ENCODE peak calls at places on chromosome 7, in five cellular contexts. One of them, this sample, is unnamed. For H3K9me3, the result is how much of the 10 kb centered on the place peaks cover.

GRCh38 chr7:132049462-132050304 is 493.3 kb upstream of the PODXL start:
- DNase-seq in transverse colon: peak
- DNase-seq in ascending aorta: no peak
- DNase-seq in lung: peak
- DNase-seq in A673: peak
- DNase-seq in this sample: no peak

GRCh38 chr7:96823274-96823673 is 113.6 kb upstream of the SEM1 start:
- DNase-seq in lung: no peak
- DNase-seq in A673: peak
- DNase-seq in ascending aorta: no peak
- DNase-seq in transverse colon: no peak
- DNase-seq in this sample: no peak

GRCh38 chr7:31488562-31489203 is 25.2 kb upstream of the ITPRID1 start:
- DNase-seq in A673: peak
- DNase-seq in ascending aorta: no peak
- DNase-seq in transverse colon: peak
- DNase-seq in lung: no peak
- DNase-seq in this sample: no peak

GRCh38 chr7:129776397-129776792 is 164.9 kb downstream of the NRF1 start:
- DNase-seq in lung: no peak
- DNase-seq in ascending aorta: no peak
- DNase-seq in transverse colon: no peak
- DNase-seq in A673: no peak
- DNase-seq in this sample: no peak

GRCh38 chr7:114086906-114087651 is 168.3 kb upstream of the PPP1R3A start:
- DNase-seq in A673: peak
- DNase-seq in ascending aorta: no peak
- DNase-seq in transverse colon: peak
- DNase-seq in lung: no peak
- DNase-seq in this sample: no peak

GRCh38 chr7:47809387-47809786 is 138.9 kb downstream of the PKD1L1 start:
- DNase-seq in transverse colon: no peak
- DNase-seq in lung: no peak
- DNase-seq in ascending aorta: no peak
- DNase-seq in A673: no peak
- DNase-seq in this sample: no peak

GRCh38 chr7:105215821-105216220 is 172.9 kb downstream of the SRPK2 start:
- DNase-seq in A673: no peak
- DNase-seq in ascending aorta: no peak
- DNase-seq in lung: no peak
- DNase-seq in transverse colon: no peak
- DNase-seq in this sample: no peak

GRCh38 chr7:106704000-106704840 is 43.3 kb upstream of the CCDC71L start:
- DNase-seq in lung: no peak
- DNase-seq in ascending aorta: no peak
- DNase-seq in transverse colon: no peak
- DNase-seq in A673: no peak
- DNase-seq in this sample: no peak

GRCh38 chr7:115600196-115600595 is 430.4 kb downstream of the TFEC start:
- DNase-seq in lung: no peak
- DNase-seq in A673: no peak
- DNase-seq in ascending aorta: no peak
- DNase-seq in transverse colon: no peak
- DNase-seq in this sample: no peak

GRCh38 chr7:151661556-151661955 is 141.9 kb upstream of the RHEB start:
- DNase-seq in ascending aorta: no peak
- DNase-seq in A673: no peak
- DNase-seq in transverse colon: no peak
- DNase-seq in lung: no peak
- DNase-seq in this sample: no peak

GRCh38 chr7:1188720-1189294 is 28.8 kb upstream of the ZFAND2A start:
- DNase-seq in ascending aorta: no peak
- DNase-seq in transverse colon: no peak
- DNase-seq in lung: no peak
- DNase-seq in A673: no peak
- DNase-seq in this sample: no peak

GRCh38 chr7:30886608-30887011 is 25.0 kb upstream of the AQP1 start:
- DNase-seq in A673: no peak
- DNase-seq in lung: no peak
- DNase-seq in ascending aorta: no peak
- DNase-seq in transverse colon: no peak
- DNase-seq in this sample: no peak

GRCh38 chr7:129906700-129907099 is 46.1 kb downstream of the UBE2H start:
- DNase-seq in transverse colon: no peak
- DNase-seq in A673: no peak
- DNase-seq in ascending aorta: no peak
- DNase-seq in lung: no peak
- DNase-seq in this sample: no peak

GRCh38 chr7:102404005-102404861 is 8.1 kb downstream of the PRKRIP1 start:
- DNase-seq in lung: peak
- DNase-seq in ascending aorta: no peak
- DNase-seq in A673: peak
- DNase-seq in transverse colon: peak
- DNase-seq in this sample: no peak

GRCh38 chr7:21617513-21617912 is 74.7 kb downstream of the DNAH11 start:
- DNase-seq in A673: no peak
- DNase-seq in lung: no peak
- DNase-seq in ascending aorta: no peak
- DNase-seq in transverse colon: no peak
- DNase-seq in this sample: no peak

GRCh38 chr7:65444899-65445823 is 71.5 kb downstream of the ZNF92 start:
- DNase-seq in lung: no peak
- DNase-seq in A673: no peak
- DNase-seq in transverse colon: no peak
- DNase-seq in ascending aorta: no peak
- DNase-seq in this sample: no peak

GRCh38 chr7:4519819-4520520 is 162.1 kb upstream of the FOXK1 start:
- DNase-seq in transverse colon: no peak
- DNase-seq in ascending aorta: no peak
- DNase-seq in A673: no peak
- DNase-seq in lung: no peak
- DNase-seq in this sample: no peak

GRCh38 chr7:113092762-113093161 is 6.1 kb upstream of the GPR85 start:
- DNase-seq in lung: no peak
- DNase-seq in transverse colon: no peak
- DNase-seq in A673: no peak
- DNase-seq in ascending aorta: no peak
- DNase-seq in this sample: no peak

GRCh38 chr7:39083781-39084180 is 106.1 kb downstream of the POU6F2 start:
- DNase-seq in lung: no peak
- DNase-seq in A673: no peak
- DNase-seq in transverse colon: no peak
- DNase-seq in ascending aorta: no peak
- DNase-seq in this sample: no peak

GRCh38 chr7:54985405-54986360 is 33.1 kb upstream of the EGFR start:
- DNase-seq in A673: no peak
- DNase-seq in ascending aorta: no peak
- DNase-seq in transverse colon: no peak
- DNase-seq in lung: no peak
- DNase-seq in this sample: no peak

GRCh38 chr7:112213735-112214134 is 7.2 kb downstream of the ZNF277 start:
- DNase-seq in transverse colon: no peak
- DNase-seq in ascending aorta: no peak
- DNase-seq in A673: no peak
- DNase-seq in lung: no peak
- DNase-seq in this sample: no peak

GRCh38 chr7:137689761-137690160 is 157.0 kb downstream of the DGKI start:
- DNase-seq in A673: no peak
- DNase-seq in ascending aorta: no peak
- DNase-seq in lung: no peak
- DNase-seq in transverse colon: no peak
- DNase-seq in this sample: no peak

GRCh38 chr7:22649686-22650085 is 77.3 kb upstream of the IL6 start:
- DNase-seq in A673: no peak
- DNase-seq in lung: no peak
- DNase-seq in ascending aorta: no peak
- DNase-seq in transverse colon: no peak
- DNase-seq in this sample: no peak

GRCh38 chr7:22651534-22652243 is 75.3 kb upstream of the IL6 start:
- DNase-seq in ascending aorta: no peak
- DNase-seq in transverse colon: no peak
- DNase-seq in lung: no peak
- DNase-seq in A673: peak
- DNase-seq in this sample: no peak

GRCh38 chr7:22645418-22646181 is 81.4 kb upstream of the IL6 start:
- DNase-seq in transverse colon: no peak
- DNase-seq in A673: no peak
- DNase-seq in lung: no peak
- DNase-seq in ascending aorta: no peak
- DNase-seq in this sample: no peak

GRCh38 chr7:22651036-22651435 is 76.0 kb upstream of the IL6 start:
- DNase-seq in A673: no peak
- DNase-seq in transverse colon: no peak
- DNase-seq in lung: no peak
- DNase-seq in ascending aorta: no peak
- DNase-seq in this sample: no peak

GRCh38 chr7:22647451-22648257 is 79.3 kb upstream of the IL6 start:
- DNase-seq in lung: no peak
- DNase-seq in transverse colon: no peak
- DNase-seq in A673: peak
- DNase-seq in ascending aorta: no peak
- DNase-seq in this sample: no peak
- H3K9me3 ChIP-seq in lung: under half
- H3K9me3 ChIP-seq in transverse colon: under half
- H3K9me3 ChIP-seq in A673: under half
- H3K9me3 ChIP-seq in ascending aorta: under half
- H3K9me3 ChIP-seq in this sample: under half

GRCh38 chr7:25388681-25389080 is 160.4 kb upstream of the NPVF start:
- DNase-seq in ascending aorta: no peak
- DNase-seq in A673: no peak
- DNase-seq in lung: no peak
- DNase-seq in transverse colon: no peak
- DNase-seq in this sample: no peak

GRCh38 chr7:25392571-25393338 is 164.5 kb upstream of the NPVF start:
- DNase-seq in transverse colon: no peak
- DNase-seq in A673: no peak
- DNase-seq in ascending aorta: no peak
- DNase-seq in lung: no peak
- DNase-seq in this sample: no peak

GRCh38 chr7:25386311-25386744 is 158.0 kb upstream of the NPVF start:
- DNase-seq in ascending aorta: no peak
- DNase-seq in lung: no peak
- DNase-seq in A673: no peak
- DNase-seq in transverse colon: no peak
- DNase-seq in this sample: no peak

GRCh38 chr7:25391295-25391861 is 163.1 kb upstream of the NPVF start:
- DNase-seq in ascending aorta: no peak
- DNase-seq in A673: peak
- DNase-seq in transverse colon: no peak
- DNase-seq in lung: no peak
- DNase-seq in this sample: no peak

DNA sequence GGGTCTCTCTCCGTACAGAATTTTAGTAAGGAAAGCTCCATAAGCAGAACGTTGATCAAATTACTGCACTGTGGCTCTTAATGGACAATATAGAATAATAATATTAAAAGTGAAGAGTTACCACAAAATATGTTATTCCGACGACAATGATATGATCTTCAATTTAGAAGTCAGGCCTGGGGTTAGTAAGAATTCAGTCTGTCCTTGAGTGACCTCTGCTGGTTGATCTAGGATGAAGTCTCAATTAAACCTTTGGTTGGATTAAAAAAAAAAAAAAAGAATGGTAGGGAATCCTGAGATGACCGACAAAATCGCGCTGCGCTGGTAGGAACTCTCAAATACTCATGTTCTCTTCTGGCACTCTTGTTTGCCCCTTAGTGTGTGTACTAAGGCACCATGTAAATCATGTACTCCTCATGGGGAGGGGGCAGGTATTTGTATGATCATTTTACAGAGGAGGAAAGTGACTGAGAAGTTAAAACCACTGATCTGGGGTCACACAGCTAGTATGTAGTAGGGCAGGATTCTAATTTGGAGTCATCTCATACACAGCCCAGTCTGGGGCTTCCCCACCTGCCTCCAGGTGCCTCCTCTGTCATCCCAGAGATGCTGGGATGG is 161.3 kb upstream of the NPVF start:
- DNase-seq in lung: no peak
- DNase-seq in transverse colon: peak
- DNase-seq in A673: peak
- DNase-seq in ascending aorta: no peak
- DNase-seq in this sample: no peak
- H3K9me3 ChIP-seq in lung: under half
- H3K9me3 ChIP-seq in transverse colon: under half
- H3K9me3 ChIP-seq in A673: under half
- H3K9me3 ChIP-seq in ascending aorta: under half
- H3K9me3 ChIP-seq in this sample: under half

GRCh38 chr7:16986775-16987174 is 105.0 kb upstream of the AGR3 start:
- DNase-seq in A673: no peak
- DNase-seq in ascending aorta: no peak
- DNase-seq in transverse colon: no peak
- DNase-seq in lung: no peak
- DNase-seq in this sample: no peak

GRCh38 chr7:16985621-16986020 is 103.8 kb upstream of the AGR3 start:
- DNase-seq in A673: no peak
- DNase-seq in ascending aorta: no peak
- DNase-seq in transverse colon: no peak
- DNase-seq in lung: no peak
- DNase-seq in this sample: no peak

GRCh38 chr7:16993543-16993942 is 111.8 kb upstream of the AGR3 start:
- DNase-seq in ascending aorta: no peak
- DNase-seq in A673: no peak
- DNase-seq in lung: no peak
- DNase-seq in transverse colon: no peak
- DNase-seq in this sample: no peak

GRCh38 chr7:16989883-16990413 is 108.2 kb upstream of the AGR3 start:
- DNase-seq in lung: peak
- DNase-seq in transverse colon: peak
- DNase-seq in ascending aorta: no peak
- DNase-seq in A673: peak
- DNase-seq in this sample: peak

GRCh38 chr7:16991551-16991950 is 109.8 kb upstream of the AGR3 start:
- DNase-seq in ascending aorta: no peak
- DNase-seq in A673: peak
- DNase-seq in transverse colon: no peak
- DNase-seq in lung: no peak
- DNase-seq in this sample: no peak
- H3K9me3 ChIP-seq in ascending aorta: under half
- H3K9me3 ChIP-seq in A673: under half
- H3K9me3 ChIP-seq in transverse colon: under half
- H3K9me3 ChIP-seq in lung: under half
- H3K9me3 ChIP-seq in this sample: under half

GRCh38 chr7:7110706-7111105 is 71.6 kb upstream of the C1GALT1 start:
- DNase-seq in A673: no peak
- DNase-seq in lung: no peak
- DNase-seq in transverse colon: no peak
- DNase-seq in ascending aorta: no peak
- DNase-seq in this sample: no peak

GRCh38 chr7:7112868-7113267 is 69.5 kb upstream of the C1GALT1 start:
- DNase-seq in ascending aorta: no peak
- DNase-seq in A673: no peak
- DNase-seq in lung: no peak
- DNase-seq in transverse colon: no peak
- DNase-seq in this sample: no peak

GRCh38 chr7:7109934-7110333 is 72.4 kb upstream of the C1GALT1 start:
- DNase-seq in transverse colon: no peak
- DNase-seq in A673: no peak
- DNase-seq in lung: no peak
- DNase-seq in ascending aorta: no peak
- DNase-seq in this sample: no peak

GRCh38 chr7:7105800-7106582 is 76.4 kb upstream of the C1GALT1 start:
- DNase-seq in ascending aorta: no peak
- DNase-seq in A673: no peak
- DNase-seq in transverse colon: no peak
- DNase-seq in lung: no peak
- DNase-seq in this sample: no peak

GRCh38 chr7:7108931-7109330 is 73.4 kb upstream of the C1GALT1 start:
- DNase-seq in ascending aorta: no peak
- DNase-seq in A673: no peak
- DNase-seq in transverse colon: no peak
- DNase-seq in lung: no peak
- DNase-seq in this sample: no peak
- H3K9me3 ChIP-seq in ascending aorta: under half
- H3K9me3 ChIP-seq in A673: under half
- H3K9me3 ChIP-seq in transverse colon: under half
- H3K9me3 ChIP-seq in lung: under half
- H3K9me3 ChIP-seq in this sample: under half